ENCODE peak calls at places on chromosome 1, in five cellular contexts. Y is GM06990, X is sigmoid colon, V is progenitor cell of endocrine pancreas, C is pancreas. T is an unnamed sample.

GRCh38 chr1:184152502-184152901 is 101.0 kb downstream of the TSEN15 start:
- DNase-seq in Y (no peak), X (no peak), V (no peak), C (no peak), T (no peak)

GRCh38 chr1:40267767-40268187 is 9.7 kb downstream of the ZMPSTE24 start:
- DNase-seq in Y (no peak), X (no peak), V (no peak), C (no peak), T (no peak)

GRCh38 chr1:221781102-221781744 is 39.3 kb upstream of the DUSP10 start:
- DNase-seq in Y (no peak), X (no peak), V (no peak), C (no peak), T (no peak)

GRCh38 chr1:41404308-41404755 is 43.1 kb downstream of the FOXO6 start:
- DNase-seq in Y (no peak), X (no peak), V (no peak), C (no peak), T (peak)

GRCh38 chr1:31977361-31978131 is 36.1 kb upstream of the KHDRBS1 start:
- DNase-seq in Y (no peak), X (no peak), V (no peak), C (no peak), T (no peak)

GRCh38 chr1:2098839-2099785 is 48.9 kb downstream of the PRKCZ start:
- DNase-seq in Y (no peak), X (no peak), V (no peak), C (no peak), T (no peak)

GRCh38 chr1:206551296-206551984 is 44.1 kb downstream of the RASSF5 start:
- DNase-seq in Y (no peak), X (no peak), V (no peak), C (no peak), T (no peak)

GRCh38 chr1:2989185-2989584 is 32.1 kb upstream of the ACTRT2 start:
- DNase-seq in Y (no peak), X (no peak), V (no peak), C (no peak), T (no peak)

GRCh38 chr1:15155191-15155590 is 1.6 kb downstream of the TMEM51 start:
- DNase-seq in Y (no peak), X (no peak), V (no peak), C (no peak), T (no peak)

GRCh38 chr1:15153184-15153841 is at the start of gene TMEM51:
- DNase-seq in Y (no peak), X (peak), V (peak), C (peak), T (no peak)

GRCh38 chr1:15152318-15153183 is 996 bp upstream of the TMEM51 start:
- DNase-seq in Y (no peak), X (peak), V (peak), C (peak), T (peak)

GRCh38 chr1:15154480-15155036 is 1.0 kb downstream of the TMEM51 start:
- DNase-seq in Y (no peak), X (peak), V (peak), C (peak), T (no peak)

GRCh38 chr1:15153842-15154479 is 414 bp downstream of the TMEM51 start:
- DNase-seq in Y (no peak), X (peak), V (peak), C (peak), T (peak)
- TF ChIP-seq CTCF in Y (peak), X (peak), V (peak), C (peak), T (peak)

GRCh38 chr1:225470691-225471452 is 43.0 kb upstream of the LBR start:
- DNase-seq in Y (no peak), X (peak), V (no peak), C (peak), T (no peak)
- TF ChIP-seq CTCF in Y (no peak), X (no peak), V (no peak), C (no peak), T (no peak)

GRCh38 chr1:219071209-219071608 is 102.5 kb upstream of the LYPLAL1 start:
- DNase-seq in Y (no peak), X (no peak), V (no peak), C (no peak), T (no peak)

GRCh38 chr1:219066098-219066497 is 107.6 kb upstream of the LYPLAL1 start:
- DNase-seq in Y (no peak), X (no peak), V (no peak), C (no peak), T (no peak)

GRCh38 chr1:219067350-219067712 is 106.3 kb upstream of the LYPLAL1 start:
- DNase-seq in Y (no peak), X (no peak), V (no peak), C (no peak), T (no peak)

GRCh38 chr1:219062161-219062560 is 111.5 kb upstream of the LYPLAL1 start:
- DNase-seq in Y (no peak), X (no peak), V (no peak), C (no peak), T (no peak)

GRCh38 chr1:219066631-219067349 is 106.9 kb upstream of the LYPLAL1 start:
- DNase-seq in Y (no peak), X (no peak), V (no peak), C (no peak), T (no peak)
- TF ChIP-seq CTCF in Y (peak), X (peak), V (peak), C (no peak), T (peak)

GRCh38 chr1:6481820-6482471 is 9.5 kb downstream of the PLEKHG5 start:
- DNase-seq in Y (no peak), X (no peak), V (no peak), C (no peak), T (no peak)

GRCh38 chr1:6485140-6485936 is 6.1 kb downstream of the PLEKHG5 start:
- DNase-seq in Y (no peak), X (no peak), V (no peak), C (no peak), T (no peak)

GRCh38 chr1:6484826-6485139 is 6.7 kb downstream of the PLEKHG5 start:
- DNase-seq in Y (no peak), X (no peak), V (peak), C (no peak), T (no peak)

GRCh38 chr1:6483761-6484117 is 7.7 kb downstream of the PLEKHG5 start:
- DNase-seq in Y (no peak), X (no peak), V (no peak), C (no peak), T (no peak)

GRCh38 chr1:6483010-6483760 is 8.3 kb downstream of the PLEKHG5 start:
- DNase-seq in Y (no peak), X (no peak), V (no peak), C (no peak), T (no peak)
- TF ChIP-seq CTCF in Y (no peak), X (no peak), V (no peak), C (no peak), T (no peak)

GRCh38 chr1:235865565-235866206 is 1.0 kb downstream of the LYST start:
- DNase-seq in Y (no peak), X (no peak), V (no peak), C (no peak), T (no peak)
- TF ChIP-seq CTCF in Y (no peak), X (peak), V (no peak), C (no peak), T (peak)

GRCh38 chr1:94060720-94061119 is 60.2 kb downstream of the ABCA4 start:
- DNase-seq in Y (no peak), X (no peak), V (no peak), C (no peak), T (no peak)

GRCh38 chr1:94067196-94067595 is 53.8 kb downstream of the ABCA4 start:
- DNase-seq in Y (no peak), X (no peak), V (no peak), C (no peak), T (no peak)

GRCh38 chr1:94061513-94062443 is 59.2 kb downstream of the ABCA4 start:
- DNase-seq in Y (no peak), X (peak), V (peak), C (peak), T (peak)

GRCh38 chr1:94058766-94059165 is 62.2 kb downstream of the ABCA4 start:
- DNase-seq in Y (no peak), X (no peak), V (no peak), C (no peak), T (no peak)

GRCh38 chr1:94063379-94063778 is 57.6 kb downstream of the ABCA4 start:
- DNase-seq in Y (no peak), X (peak), V (no peak), C (no peak), T (no peak)
- TF ChIP-seq CTCF in Y (peak), X (peak), V (peak), C (peak), T (no peak)

DNA sequence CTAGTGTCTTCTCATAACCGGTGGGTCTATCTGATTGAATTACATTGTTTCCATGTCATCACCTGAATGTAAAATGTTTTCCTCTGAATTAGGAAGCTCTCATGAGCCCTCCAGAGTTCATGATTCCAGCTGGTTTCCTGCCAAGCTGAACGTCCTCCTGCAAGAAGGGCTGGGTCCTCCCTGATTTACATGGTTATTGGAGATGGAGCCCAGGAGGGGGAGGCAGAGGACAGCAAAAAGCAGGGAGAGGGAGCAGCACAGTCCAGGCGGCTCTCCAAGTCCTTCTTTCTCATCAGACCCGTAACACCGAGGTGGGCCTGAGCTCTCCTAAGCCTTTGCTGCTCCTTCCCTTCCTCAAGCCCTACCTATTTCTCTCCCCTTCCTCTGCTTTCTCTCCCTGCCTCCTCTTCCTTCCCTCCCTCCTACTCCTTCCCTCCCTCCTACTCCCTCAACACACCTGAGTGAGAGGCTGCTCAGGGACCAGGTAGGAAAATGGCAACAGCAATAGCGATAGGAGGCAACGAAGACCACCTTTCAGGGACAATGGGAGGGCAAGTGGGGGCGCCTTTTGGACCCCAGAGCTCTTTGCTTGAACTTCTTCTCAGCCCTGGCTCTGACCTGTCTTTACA is 265.9 kb downstream of the PRDM2 start:
- DNase-seq in Y (no peak), X (peak), V (peak), C (no peak), T (peak)
- TF ChIP-seq CTCF in Y (peak), X (no peak), V (peak), C (no peak), T (no peak)

DNA sequence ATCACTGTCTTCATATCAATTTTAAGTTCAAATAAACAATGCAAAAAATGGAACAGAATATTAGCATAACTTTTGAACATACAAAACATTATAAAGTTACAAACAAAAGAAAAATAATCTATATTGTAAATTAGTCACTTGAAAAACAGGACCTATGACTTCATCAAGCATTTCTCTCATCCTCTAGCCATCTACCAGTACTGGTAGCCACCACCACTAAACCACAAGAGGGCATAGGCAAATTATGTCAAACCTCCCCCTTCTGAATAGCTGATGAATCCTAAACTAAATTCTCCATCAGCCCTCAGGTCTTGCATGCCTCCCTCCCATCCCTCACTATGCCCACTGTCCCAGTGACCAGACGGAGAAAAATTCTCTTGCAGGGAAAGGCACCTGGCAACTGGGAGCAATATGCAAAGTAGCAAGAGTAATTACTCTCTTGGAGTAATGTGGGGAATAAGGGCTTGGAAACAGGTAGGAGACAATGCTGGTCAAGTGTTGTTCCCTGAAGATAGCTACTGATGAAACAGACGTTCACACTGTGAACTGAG is 37.1 kb downstream of the SSX2IP start:
- DNase-seq in Y (no peak), X (no peak), V (no peak), C (no peak), T (no peak)
- TF ChIP-seq CTCF in Y (no peak), X (no peak), V (no peak), C (no peak), T (no peak)

GRCh38 chr1:225441314-225442119 is 13.7 kb upstream of the LBR start:
- DNase-seq in Y (no peak), X (peak), V (no peak), C (no peak), T (no peak)
- TF ChIP-seq CTCF in Y (peak), X (no peak), V (peak), C (peak), T (peak)

T was measured in activated CD8-positive, alpha-beta T cell treated with anti-CD3 and anti-CD28 coated beads for 36 hours.